ENCODE peak calls at places on chromosome 21, in seven cellular contexts. G is MCF 10A; P is GM04504; Y is cerebellar cortex; E is central memory CD4-positive, alpha-beta T cell; V is NCI-H2107; A is NCI-H526. J is an unnamed sample.

GRCh38 chr21:41361786-41362604 is at the start of gene MX2:
- DNase-seq in V (no peak), Y (no peak), E (peak; percentile 94), G (no peak), A (no peak), P (peak; percentile 80), J (no peak)

GRCh38 chr21:44027607-44028286 is 15.6 kb downstream of the TRAPPC10 start:
- DNase-seq in A (no peak), V (no peak), Y (no peak), G (no peak), P (no peak), E (no peak), J (no peak)

GRCh38 chr21:45073301-45074047 is 906 bp upstream of the ADARB1 start:
- DNase-seq in P (no peak), A (peak; percentile 47), G (peak; percentile 19), V (no peak), Y (peak; percentile 69), E (no peak), J (no peak)

GRCh38 chr21:40373760-40374159 is 473.2 kb downstream of the DSCAM start:
- DNase-seq in A (no peak), G (no peak), E (no peak), Y (no peak), P (no peak), V (no peak), J (peak; percentile 8)

GRCh38 chr21:42674351-42674940 is 21.0 kb downstream of the PDE9A start:
- DNase-seq in Y (no peak), P (no peak), V (no peak), E (no peak), G (no peak), A (no peak), J (no peak)

GRCh38 chr21:28851645-28852044 is 141.0 kb downstream of the LTN1 start:
- DNase-seq in E (no peak), A (no peak), P (no peak), Y (no peak), V (no peak), G (no peak), J (no peak)

GRCh38 chr21:15534450-15534886 is 195.3 kb upstream of the USP25 start:
- DNase-seq in P (no peak), E (no peak), A (no peak), G (no peak), V (no peak), Y (no peak), J (no peak)

GRCh38 chr21:29538115-29538514 is 239.4 kb downstream of the BACH1 start:
- DNase-seq in V (no peak), E (no peak), G (no peak), P (no peak), Y (no peak), A (no peak), J (no peak)

J was measured in amniotic stem cell.